ENCODE peak calls at places on chromosome 11, in four cellular contexts. A is A549; M is GM23338; T is CD8-positive, alpha-beta T cell. P is an unnamed sample. For H3K4me1, the result is how much of the 10 kb centered on the place peaks cover.

GRCh38 chr11:15816270-15816871 is 540.0 kb downstream of the SOX6 start:
- DNase-seq in A (no peak), M (no peak), T (no peak), P (peak)

GRCh38 chr11:1757861-1758610 is 5.7 kb downstream of the CTSD start:
- DNase-seq in A (no peak), M (no peak), T (peak), P (no peak)

GRCh38 chr11:9719949-9720646 is 56.2 kb downstream of the SWAP70 start:
- DNase-seq in A (no peak), M (no peak), T (no peak), P (no peak)

GRCh38 chr11:34960277-34960676 is 43.9 kb downstream of the PDHX start:
- DNase-seq in A (no peak), M (no peak), T (no peak), P (peak)

GRCh38 chr11:127609025-127609788 is 608.6 kb upstream of the KIRREL3 start:
- DNase-seq in A (no peak), M (peak), T (no peak), P (no peak)

GRCh38 chr11:119828011-119828410 is 99.0 kb upstream of the NECTIN1 start:
- DNase-seq in A (no peak), M (no peak), T (no peak), P (no peak)

GRCh38 chr11:4105916-4106315 is 11.3 kb downstream of the RRM1 start:
- DNase-seq in A (no peak), M (no peak), T (no peak), P (no peak)

GRCh38 chr11:36436589-36436988 is 73.5 kb downstream of the TRAF6 start:
- DNase-seq in A (no peak), M (no peak), T (no peak), P (no peak)

GRCh38 chr11:2826679-2827056 is 58.9 kb downstream of the CDKN1C start:
- DNase-seq in A (no peak), M (no peak), T (no peak), P (no peak)

GRCh38 chr11:64620286-64620962 is 29.4 kb downstream of the SLC22A12 start:
- DNase-seq in A (no peak), M (peak), T (no peak), P (no peak)

GRCh38 chr11:117506856-117507425 is 179.3 kb downstream of the CEP164 start:
- DNase-seq in A (no peak), M (no peak), T (no peak), P (no peak)

GRCh38 chr11:77171885-77172665 is 44.0 kb downstream of the MYO7A start:
- DNase-seq in A (no peak), M (peak), T (no peak), P (no peak)

GRCh38 chr11:101435406-101435805 is 148.4 kb downstream of the TRPC6 start:
- DNase-seq in A (no peak), M (no peak), T (no peak), P (no peak)

GRCh38 chr11:17219016-17219415 is 11.2 kb upstream of the PIK3C2A start:
- DNase-seq in A (no peak), M (no peak), T (no peak), P (no peak)

GRCh38 chr11:69449320-69450063 is 32.0 kb upstream of the LINC01488 start:
- DNase-seq in A (no peak), M (no peak), T (no peak), P (peak)

GRCh38 chr11:70901951-70902521 is 350.3 kb downstream of the SHANK2 start:
- DNase-seq in A (no peak), M (no peak), T (no peak), P (no peak)

GRCh38 chr11:72239296-72239848 is 4.6 kb downstream of the PHOX2A start:
- DNase-seq in A (no peak), M (peak), T (no peak), P (peak)

GRCh38 chr11:95985174-95985808 is 61.4 kb upstream of the MTMR2 start:
- DNase-seq in A (no peak), M (no peak), T (no peak), P (no peak)

GRCh38 chr11:74022541-74022940 is 13.7 kb upstream of the UCP3 start:
- DNase-seq in A (no peak), M (no peak), T (no peak), P (no peak)

GRCh38 chr11:133149698-133150097 is 382.6 kb downstream of the OPCML start:
- DNase-seq in A (no peak), M (peak), T (no peak), P (no peak)

GRCh38 chr11:120172921-120173705 is 35.2 kb upstream of the TRIM29 start:
- DNase-seq in A (no peak), M (no peak), T (no peak), P (no peak)

GRCh38 chr11:79220171-79220570 is 220.7 kb downstream of the TENM4 start:
- DNase-seq in A (no peak), M (no peak), T (no peak), P (no peak)

GRCh38 chr11:126225266-126225665 is 13.7 kb downstream of the FAM118B start:
- DNase-seq in A (no peak), M (no peak), T (no peak), P (no peak)

GRCh38 chr11:134449713-134450112 is 37.7 kb upstream of the B3GAT1 start:
- DNase-seq in A (no peak), M (peak), T (no peak), P (no peak)

GRCh38 chr11:18466402-18466801 is 10.7 kb downstream of the LDHAL6A start:
- DNase-seq in A (no peak), M (no peak), T (no peak), P (no peak)

GRCh38 chr11:74418509-74418895 is 20.3 kb upstream of the PGM2L1 start:
- DNase-seq in A (peak), M (no peak), T (no peak), P (no peak)

GRCh38 chr11:29282088-29282487 is 734.7 kb downstream of the KCNA4 start:
- DNase-seq in A (peak), M (no peak), T (no peak), P (no peak)

GRCh38 chr11:96486890-96487633 is 97.2 kb downstream of the JRKL start:
- DNase-seq in A (no peak), M (peak), T (no peak), P (no peak)

GRCh38 chr11:34970480-34970879 is 54.1 kb downstream of the PDHX start:
- DNase-seq in A (no peak), M (no peak), T (no peak), P (no peak)

GRCh38 chr11:2581151-2581930 is 118.5 kb downstream of the KCNQ1OT1 start:
- DNase-seq in A (no peak), M (no peak), T (no peak), P (peak)

GRCh38 chr11:12119502-12119901 is 9.1 kb downstream of the MICAL2 start:
- DNase-seq in A (no peak), M (no peak), T (no peak), P (no peak)

GRCh38 chr11:78823588-78823987 is 248.9 kb upstream of the NARS2 start:
- DNase-seq in A (no peak), M (no peak), T (no peak), P (no peak)

GRCh38 chr11:76075699-76076098 is 130.6 kb downstream of the WNT11 start:
- DNase-seq in A (no peak), M (no peak), T (no peak), P (no peak)

GRCh38 chr11:110182886-110183285 is 89.7 kb downstream of the ZC3H12C start:
- DNase-seq in A (no peak), M (no peak), T (no peak), P (no peak)

GRCh38 chr11:72227316-72228228 is 3.0 kb downstream of the INPPL1 start:
- DNase-seq in A (no peak), M (no peak), T (no peak), P (no peak)

GRCh38 chr11:43130616-43131015 is 181.2 kb upstream of the API5 start:
- DNase-seq in A (no peak), M (peak), T (no peak), P (no peak)

GRCh38 chr11:57704932-57705331 is 7.1 kb downstream of the MED19 start:
- DNase-seq in A (no peak), M (no peak), T (no peak), P (no peak)

GRCh38 chr11:377174-377865 is 8.0 kb downstream of the B4GALNT4 start:
- DNase-seq in A (no peak), M (no peak), T (no peak), P (peak)
- H3K4me3 ChIP-seq in A (no peak), M (no peak), T (no peak), P (no peak)

GRCh38 chr11:123351375-123351774 is 78.7 kb upstream of the GRAMD1B start:
- DNase-seq in A (no peak), M (peak), T (no peak), P (peak)
- H3K4me1 ChIP-seq in A (under half), M (under half), T (under half), P (under half)

GRCh38 chr11:93198221-93198650 is 445 bp upstream of the SLC36A4 start:
- DNase-seq in A (no peak), M (no peak), T (no peak), P (no peak)

GRCh38 chr11:93194673-93195291 is 3.0 kb downstream of the SLC36A4 start:
- DNase-seq in A (no peak), M (no peak), T (no peak), P (no peak)

GRCh38 chr11:93197383-93198220 is at the start of gene SLC36A4:
- DNase-seq in A (peak), M (peak), T (peak), P (peak)

GRCh38 chr11:93199616-93200015 is 1.8 kb upstream of the SLC36A4 start:
- DNase-seq in A (no peak), M (no peak), T (no peak), P (no peak)

GRCh38 chr11:93196816-93197382 is 892 bp downstream of the SLC36A4 start:
- DNase-seq in A (peak), M (peak), T (no peak), P (no peak)
- TF ChIP-seq CTCF in A (no peak), M (peak), T (peak), P (peak)

GRCh38 chr11:65710424-65710823 is 1.6 kb upstream of the KAT5 start:
- DNase-seq in A (no peak), M (no peak), T (no peak), P (no peak)
- H3K4me3 ChIP-seq in A (no peak), M (no peak), T (no peak), P (no peak)

GRCh38 chr11:46291441-46292143 is 14.1 kb downstream of the CREB3L1 start:
- DNase-seq in A (no peak), M (peak), T (no peak), P (peak)
- H3K4me1 ChIP-seq in A (under half), M (under half), T (under half), P (under half)

P was measured in heart right ventricle.